ENCODE peak calls at places on chromosomes 3 and 15, in six cellular contexts. D is mucosa of gallbladder; J is heart left ventricle; P is activated CD8-positive, alpha-beta memory T cell treated with anti-CD3 and anti-CD28 coated beads for 48 hours; S is NCI-H774; X is cardiac fibroblast. G is an unnamed sample.

GRCh38 chr3:127887321-127887720 is 27.7 kb upstream of the KBTBD12 start:
- DNase-seq in P (no peak), X (peak; percentile 74), S (no peak), J (no peak), D (no peak), G (no peak)

GRCh38 chr3:17905996-17906395 is 163.6 kb upstream of the TBC1D5 start:
- DNase-seq in X (no peak), S (no peak), D (no peak), P (no peak), J (no peak), G (no peak)

GRCh38 chr3:71733319-71733718 is 8.1 kb upstream of the EIF4E3 start:
- DNase-seq in X (no peak), S (no peak), D (no peak), P (no peak), J (no peak), G (no peak)

GRCh38 chr15:61051570-61052031 is 177.5 kb downstream of the RORA start:
- DNase-seq in S (no peak), X (peak; percentile 88), D (peak; percentile 36), P (no peak), J (no peak), G (peak; percentile 71)

GRCh38 chr3:12187448-12188327 is 29.0 kb upstream of the TIMP4 start:
- DNase-seq in S (no peak), P (peak; percentile 59), X (peak; percentile 73), D (no peak), J (peak; percentile 81), G (no peak)

GRCh38 chr3:98779936-98780335 is 16.8 kb downstream of the ST3GAL6 start:
- DNase-seq in S (no peak), X (peak; percentile 87), D (no peak), J (no peak), P (no peak), G (no peak)

GRCh38 chr3:127568604-127569003 is 21.9 kb downstream of the TPRA1 start:
- DNase-seq in D (no peak), J (peak; percentile 44), P (no peak), S (no peak), X (no peak), G (no peak)

GRCh38 chr3:113006350-113007056 is 15.7 kb downstream of the GTPBP8 start:
- DNase-seq in D (no peak), X (no peak), P (no peak), S (no peak), J (no peak), G (no peak)